ENCODE peak calls at places on chromosome 13, in four cellular contexts. C, Z, R and V are unnamed samples. For H3K27me3, the result is how much of the 10 kb centered on the place peaks cover.

GRCh38 chr13:93794197-93794885 is 567.7 kb downstream of the GPC6 start:
- DNase-seq in C (no peak), Z (no peak), R (no peak), V (no peak)

GRCh38 chr13:24215732-24216131 is 55.2 kb downstream of the SPATA13 start:
- DNase-seq in C (no peak), Z (no peak), R (no peak), V (no peak)

GRCh38 chr13:75550159-75550567 is 572 bp downstream of the UCHL3 start:
- DNase-seq in C (peak), Z (no peak), R (no peak), V (no peak)

GRCh38 chr13:19862511-19863313 is 737 bp downstream of the ZMYM5 start:
- DNase-seq in C (no peak), Z (peak), R (peak), V (peak)

GRCh38 chr13:71054358-71054757 is 812.6 kb downstream of the DACH1 start:
- DNase-seq in C (no peak), Z (no peak), R (no peak), V (no peak)

GRCh38 chr13:62512194-62513141 is 1096.8 kb upstream of the PCDH20 start:
- DNase-seq in C (peak), Z (peak), R (no peak), V (no peak)

GRCh38 chr13:31234729-31235128 is 35.0 kb downstream of the B3GLCT start:
- DNase-seq in C (no peak), Z (peak), R (no peak), V (no peak)

GRCh38 chr13:108383676-108384075 is 114.2 kb downstream of the TNFSF13B start:
- DNase-seq in C (no peak), Z (no peak), R (no peak), V (no peak)

GRCh38 chr13:95573226-95573625 is 20.7 kb downstream of the CLDN10 start:
- DNase-seq in C (no peak), Z (no peak), R (no peak), V (no peak)

GRCh38 chr13:52599037-52599852 is 43.0 kb upstream of the HNRNPA1L2 start:
- DNase-seq in C (no peak), Z (no peak), R (no peak), V (no peak)

GRCh38 chr13:25744176-25744575 is 307.6 kb downstream of the SHISA2 start:
- DNase-seq in C (no peak), Z (no peak), R (no peak), V (no peak)

GRCh38 chr13:85255978-85256377 is 543.2 kb downstream of the SLITRK6 start:
- DNase-seq in C (no peak), Z (no peak), R (no peak), V (no peak)

GRCh38 chr13:38624822-38625221 is 62.1 kb upstream of the FREM2 start:
- DNase-seq in C (no peak), Z (peak), R (no peak), V (no peak)

GRCh38 chr13:74026753-74027152 is 107.5 kb downstream of the KLF12 start:
- DNase-seq in C (no peak), Z (peak), R (no peak), V (no peak)

GRCh38 chr13:99819962-99820361 is 151.6 kb downstream of the ZIC5 start:
- DNase-seq in C (no peak), Z (no peak), R (no peak), V (no peak)

GRCh38 chr13:65638572-65639168 is 1591.5 kb downstream of the PCDH9 start:
- DNase-seq in C (peak), Z (peak), R (no peak), V (no peak)

GRCh38 chr13:90868321-90868920 is 479.1 kb upstream of the MIR17HG start:
- DNase-seq in C (no peak), Z (no peak), R (no peak), V (peak)

GRCh38 chr13:74131206-74131605 is 3.0 kb downstream of the KLF12 start:
- DNase-seq in C (no peak), Z (no peak), R (no peak), V (no peak)

GRCh38 chr13:106818971-106819370 is 251.0 kb upstream of the ARGLU1 start:
- DNase-seq in C (no peak), Z (no peak), R (no peak), V (no peak)

GRCh38 chr13:80469841-80470378 is 129.0 kb upstream of the SPRY2 start:
- DNase-seq in C (no peak), Z (no peak), R (no peak), V (peak)

GRCh38 chr13:91045351-91046034 is 302.0 kb upstream of the MIR17HG start:
- DNase-seq in C (no peak), Z (no peak), R (no peak), V (no peak)

GRCh38 chr13:107450931-107451330 is 764.4 kb downstream of the LIG4 start:
- DNase-seq in C (peak), Z (no peak), R (no peak), V (peak)

GRCh38 chr13:49220856-49221614 is 897 bp downstream of the MLNR start:
- DNase-seq in C (no peak), Z (peak), R (no peak), V (no peak)
- H3K4me3 ChIP-seq in C (peak), Z (peak), R (peak), V (peak)

GRCh38 chr13:33218426-33218825 is 67.1 kb downstream of the STARD13 start:
- DNase-seq in C (no peak), Z (no peak), R (no peak), V (no peak)

GRCh38 chr13:33219926-33220325 is 65.6 kb downstream of the STARD13 start:
- DNase-seq in C (no peak), Z (no peak), R (no peak), V (no peak)

GRCh38 chr13:33218020-33218419 is 67.5 kb downstream of the STARD13 start:
- DNase-seq in C (no peak), Z (peak), R (no peak), V (no peak)

GRCh38 chr13:33213797-33214196 is 71.8 kb downstream of the STARD13 start:
- DNase-seq in C (no peak), Z (peak), R (no peak), V (no peak)

DNA sequence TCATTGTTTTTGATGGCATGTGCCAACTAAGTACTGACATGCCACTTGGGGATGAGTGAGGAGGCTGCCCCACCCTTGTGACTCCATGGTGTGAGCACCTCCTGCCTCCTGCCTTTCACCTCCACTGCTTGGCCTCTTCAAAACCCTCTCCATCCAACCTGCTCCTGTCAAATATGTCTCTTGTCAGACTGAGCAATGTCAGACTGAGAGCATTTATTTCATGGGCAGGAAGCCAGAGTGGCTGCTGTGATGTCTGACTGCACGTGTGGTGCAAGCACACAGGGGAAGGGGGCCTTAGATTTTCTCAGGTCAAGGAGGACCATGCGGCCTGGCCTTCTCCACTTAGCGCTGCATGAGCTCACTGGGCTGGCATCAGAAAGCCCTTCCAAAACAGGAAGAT is 68.3 kb downstream of the STARD13 start:
- DNase-seq in C (no peak), Z (no peak), R (no peak), V (peak)
- H3K27ac ChIP-seq in C (no peak), Z (no peak), R (no peak), V (peak)

GRCh38 chr13:28528388-28528787 is 33.5 kb upstream of the FLT1 start:
- DNase-seq in C (no peak), Z (no peak), R (no peak), V (no peak)
- H3K27me3 ChIP-seq in C (under half), Z (under half), R (under half), V (under half)

DNA sequence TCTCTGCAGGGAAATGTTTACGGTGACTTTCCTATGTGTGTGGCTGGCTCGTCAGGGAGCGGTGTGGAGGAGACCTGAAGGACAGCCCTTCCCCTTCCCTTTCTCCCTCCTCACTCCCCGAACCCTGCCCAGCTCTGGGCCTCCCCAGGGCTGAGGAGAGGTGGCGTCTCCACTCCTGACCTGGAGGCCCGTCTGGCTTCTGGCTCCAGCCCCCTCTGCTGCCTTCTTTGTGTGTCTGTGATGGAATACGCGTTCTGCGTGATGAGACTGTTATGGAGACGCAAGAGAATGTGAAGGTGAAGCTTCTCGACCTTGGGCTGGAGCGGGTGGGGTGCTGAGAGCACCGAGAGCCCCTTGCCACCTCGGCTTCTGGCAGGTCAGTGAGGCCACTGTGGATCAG is 24.5 kb downstream of the ATP11A start:
- DNase-seq in C (no peak), Z (no peak), R (no peak), V (no peak)
- H3K4me3 ChIP-seq in C (no peak), Z (no peak), R (no peak), V (no peak)

DNA sequence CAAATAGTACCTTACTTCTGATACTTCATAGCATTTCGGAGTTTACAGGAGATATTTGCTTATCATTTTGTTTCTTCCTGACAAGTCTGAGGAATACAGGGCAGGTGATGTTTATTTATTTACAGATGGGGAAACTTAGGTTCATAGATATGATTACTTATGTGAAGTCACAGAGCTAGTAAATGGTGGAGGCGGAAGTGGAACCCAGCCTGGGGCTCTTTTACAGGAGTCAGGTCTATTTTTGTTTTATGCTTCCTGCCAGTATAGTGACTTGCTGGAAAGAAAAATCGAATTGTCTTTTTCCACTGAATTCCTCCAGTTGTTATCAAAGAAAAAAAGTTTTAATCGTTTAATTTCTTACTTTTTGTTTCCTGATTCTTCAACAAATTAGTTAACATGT is 66.5 kb downstream of the DGKH start:
- DNase-seq in C (no peak), Z (no peak), R (no peak), V (no peak)
- H3K27ac ChIP-seq in C (no peak), Z (no peak), R (no peak), V (no peak)

DNA sequence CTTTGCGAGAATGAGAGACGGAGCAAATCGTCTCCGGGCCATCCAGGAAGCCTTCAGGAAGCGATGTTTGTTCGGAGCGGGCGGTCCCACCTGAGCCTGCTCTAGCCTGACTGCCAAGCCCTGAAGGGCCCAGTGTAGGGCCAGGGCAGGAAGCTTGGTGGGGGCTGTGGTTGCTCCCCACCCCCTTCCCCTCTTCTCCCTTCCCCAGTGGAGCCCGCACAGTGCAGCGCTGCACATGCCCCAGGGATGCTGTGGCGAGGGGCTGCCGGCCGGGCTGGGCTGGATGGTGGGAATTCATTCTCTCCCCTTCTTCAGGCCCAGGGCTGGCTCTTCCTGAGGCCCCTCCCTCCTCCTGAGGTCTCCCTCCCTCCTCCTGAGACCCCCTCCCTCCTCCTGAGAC is 7.1 kb upstream of the GRTP1 start:
- DNase-seq in C (no peak), Z (peak), R (peak), V (peak)
- H3K27me3 ChIP-seq in C (under half), Z (under half), R (under half), V (under half)

GRCh38 chr13:101673360-101674105 is 221.1 kb downstream of the ITGBL1 start:
- DNase-seq in C (no peak), Z (no peak), R (no peak), V (no peak)
- H3K4me3 ChIP-seq in C (no peak), Z (no peak), R (no peak), V (no peak)

DNA sequence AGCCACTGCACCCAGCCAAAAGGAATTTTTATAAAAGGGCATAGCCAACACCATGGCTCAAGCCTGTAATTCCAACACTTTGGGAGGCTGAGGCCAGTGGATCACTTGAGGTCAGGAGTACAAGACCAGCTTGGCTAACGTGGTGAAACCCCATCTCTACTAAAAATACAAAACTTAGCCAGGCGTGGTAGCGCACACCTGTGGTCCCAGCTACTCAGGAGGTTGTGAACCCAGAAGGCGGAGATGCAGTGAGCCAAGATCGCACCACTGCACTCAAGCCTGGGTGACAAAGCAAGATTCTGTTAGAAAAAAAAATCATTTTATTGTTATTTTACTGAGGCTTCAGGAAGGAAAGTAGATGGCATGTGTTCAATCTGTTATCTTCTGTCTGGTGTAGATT is 31.3 kb upstream of the FOXO1 start:
- DNase-seq in C (no peak), Z (no peak), R (no peak), V (no peak)
- H3K27ac ChIP-seq in C (no peak), Z (no peak), R (no peak), V (no peak)

GRCh38 chr13:113791761-113792160 is 32.7 kb downstream of the TMEM255B start:
- DNase-seq in C (no peak), Z (peak), R (no peak), V (no peak)
- H3K27me3 ChIP-seq in C (under half), Z (under half), R (under half), V (under half)